ENCODE peak calls at places on chromosomes 4 and X, in nine cellular contexts. R is T-helper 2 cell; Y is lower lobe of right lung; H is NCI-H1417; C is glutamatergic neuron; V is caudate nucleus; W is stimulated activated CD4-positive, alpha-beta T cell treated with anti-CD3 and anti-CD28 coated beads, Interleukin-12 subunit alpha, Interleukin-12 subunit beta, amount 100 ng/mL, for 24 hours; G is endodermal cell; N is hippocampal formation. K is an unnamed sample.

GRCh38 chr4:7365472-7366179 is 69.1 kb downstream of the PSAPL1 start:
- DNase-seq in V (peak), H (peak), Y (no peak), C (no peak), R (no peak), N (peak), W (no peak), G (no peak), K (no peak)

GRCh38 chrX:71623714-71624113 is 5.4 kb upstream of the CXCR3 start:
- DNase-seq in H (no peak), C (no peak), N (no peak), W (no peak), V (no peak), Y (no peak), R (peak), G (no peak), K (no peak)

GRCh38 chr4:145709843-145710242 is 29.9 kb downstream of the C4orf51 start:
- DNase-seq in C (no peak), Y (no peak), H (no peak), W (no peak), R (peak), G (no peak), V (no peak), N (no peak), K (no peak)

GRCh38 chrX:73855546-73855945 is 292.5 kb downstream of the CHIC1 start:
- DNase-seq in G (peak), H (peak), W (peak), N (peak), V (peak), Y (no peak), C (peak), R (peak), K (peak)

GRCh38 chr4:5746250-5746649 is 35.2 kb downstream of the EVC start:
- DNase-seq in W (no peak), C (no peak), H (no peak), R (no peak), Y (no peak), G (no peak), N (no peak), V (no peak), K (no peak)

GRCh38 chr4:128670434-128670999 is 139.0 kb upstream of the JADE1 start:
- DNase-seq in W (no peak), G (no peak), V (no peak), R (no peak), Y (no peak), H (no peak), N (no peak), C (no peak), K (no peak)

GRCh38 chr4:3263053-3263958 is 14.3 kb downstream of the MSANTD1 start:
- DNase-seq in W (no peak), V (no peak), Y (no peak), H (no peak), R (no peak), C (no peak), N (no peak), G (no peak), K (no peak)

GRCh38 chr4:140012688-140013087 is 141.3 kb downstream of the MAML3 start:
- DNase-seq in H (peak), W (peak), N (peak), Y (peak), C (no peak), V (peak), G (peak), R (peak), K (no peak)

GRCh38 chr4:112082954-112083586 is 62.2 kb upstream of the FAM241A start:
- DNase-seq in R (no peak), V (no peak), W (no peak), H (no peak), C (no peak), N (no peak), Y (no peak), G (no peak), K (no peak)

GRCh38 chrX:153482376-153483015 is 12.1 kb upstream of the HAUS7 start:
- DNase-seq in N (no peak), V (no peak), W (no peak), C (no peak), H (no peak), R (no peak), G (no peak), Y (no peak), K (no peak)

GRCh38 chrX:120726294-120726693 is 96.4 kb upstream of the C1GALT1C1 start:
- DNase-seq in H (no peak), C (no peak), R (no peak), N (no peak), Y (no peak), V (no peak), G (no peak), W (no peak), K (no peak)

GRCh38 chr4:176539785-176540175 is 220.0 kb downstream of the SPCS3 start:
- DNase-seq in C (no peak), V (no peak), Y (no peak), H (no peak), N (no peak), W (no peak), G (no peak), R (no peak), K (no peak)

GRCh38 chr4:10089346-10089745 is 27.3 kb downstream of the WDR1 start:
- DNase-seq in C (no peak), H (no peak), R (no peak), Y (peak), N (no peak), W (no peak), G (peak), V (no peak), K (no peak)

GRCh38 chrX:87808576-87809243 is 291.1 kb downstream of the KLHL4 start:
- DNase-seq in H (no peak), C (no peak), W (no peak), N (no peak), R (no peak), G (no peak), Y (no peak), V (no peak), K (no peak)

GRCh38 chrX:20265726-20266681 is 705 bp downstream of the RPS6KA3 start:
- DNase-seq in N (peak), G (peak), R (peak), Y (peak), C (peak), V (no peak), W (peak), H (peak), K (peak)

GRCh38 chrX:48835524-48836329 is at the start of gene PCSK1N:
- DNase-seq in V (no peak), G (peak), H (peak), N (no peak), R (peak), W (no peak), Y (no peak), C (peak), K (peak)

GRCh38 chrX:126550816-126551215 is 1.8 kb downstream of the DCAF12L1 start:
- DNase-seq in N (no peak), C (no peak), H (no peak), Y (no peak), R (no peak), V (no peak), W (no peak), G (no peak), K (no peak)

GRCh38 chr4:140730108-140730507 is 26.1 kb downstream of the TBC1D9 start:
- DNase-seq in R (no peak), G (no peak), N (no peak), V (no peak), W (no peak), H (no peak), Y (no peak), C (no peak), K (no peak)

GRCh38 chrX:5176766-5177165 is 1051.9 kb downstream of the NLGN4X start:
- DNase-seq in G (no peak), C (no peak), W (no peak), Y (no peak), N (no peak), V (no peak), R (no peak), H (no peak), K (no peak)

GRCh38 chrX:51420610-51421009 is 75.8 kb downstream of the NUDT11 start:
- DNase-seq in W (no peak), R (peak), Y (no peak), C (no peak), N (no peak), V (no peak), G (no peak), H (peak), K (peak)

GRCh38 chrX:45986971-45987370 is 558.2 kb downstream of the ZNF674 start:
- DNase-seq in H (no peak), G (no peak), Y (no peak), W (no peak), C (no peak), N (no peak), V (no peak), R (no peak), K (no peak)

GRCh38 chr4:2285665-2286381 is 23.9 kb upstream of the MXD4 start:
- DNase-seq in W (no peak), G (no peak), C (peak), R (no peak), Y (peak), N (no peak), V (no peak), H (no peak), K (no peak)

K was measured in neural crest cell.